ENCODE peak calls at places on chromosome 20, in seven cellular contexts. M, G, Y, X, V, J and S are unnamed samples. For H3K27me3, the result is how much of the 10 kb centered on the place peaks cover.

GRCh38 chr20:1435337-1435699 is 31.3 kb downstream of the NSFL1C start:
- DNase-seq in M (no peak), G (no peak), Y (no peak), X (no peak), V (no peak), J (no peak), S (no peak)

GRCh38 chr20:6501061-6501460 is 266.4 kb upstream of the BMP2 start:
- DNase-seq in M (no peak), G (peak), Y (no peak), X (peak), V (no peak), J (peak), S (no peak)

GRCh38 chr20:44401052-44401769 is 45.7 kb downstream of the HNF4A start:
- DNase-seq in M (no peak), G (peak), Y (no peak), X (no peak), V (no peak), J (no peak), S (no peak)

GRCh38 chr20:42277203-42277602 is 659.0 kb upstream of the CHD6 start:
- DNase-seq in M (no peak), G (no peak), Y (no peak), X (no peak), V (no peak), J (no peak), S (no peak)

GRCh38 chr20:61073376-61073775 is 178.7 kb upstream of the CDH4 start:
- DNase-seq in M (no peak), G (no peak), Y (no peak), X (no peak), V (no peak), J (no peak), S (no peak)

GRCh38 chr20:53708129-53708968 is 114.7 kb upstream of the ZNF217 start:
- DNase-seq in M (no peak), G (no peak), Y (no peak), X (peak), V (no peak), J (no peak), S (peak)

GRCh38 chr20:40741507-40742106 is 52.6 kb upstream of the MAFB start:
- DNase-seq in M (peak), G (peak), Y (no peak), X (peak), V (no peak), J (peak), S (peak)

GRCh38 chr20:12012241-12013222 is 94.8 kb downstream of the BTBD3 start:
- DNase-seq in M (peak), G (peak), Y (no peak), X (peak), V (no peak), J (peak), S (peak)

GRCh38 chr20:57904706-57905105 is 194.9 kb upstream of the PMEPA1 start:
- DNase-seq in M (no peak), G (no peak), Y (no peak), X (peak), V (no peak), J (no peak), S (no peak)

GRCh38 chr20:59124326-59125029 is 39.1 kb upstream of the ZNF831 start:
- DNase-seq in M (no peak), G (no peak), Y (no peak), X (no peak), V (no peak), J (no peak), S (no peak)

GRCh38 chr20:33445881-33446615 is 2.5 kb upstream of the SNTA1 start:
- DNase-seq in M (no peak), G (no peak), Y (no peak), X (no peak), V (no peak), J (no peak), S (no peak)

GRCh38 chr20:48574383-48574782 is 253.4 kb downstream of the PREX1 start:
- DNase-seq in M (peak), G (no peak), Y (no peak), X (peak), V (no peak), J (peak), S (peak)

GRCh38 chr20:62570897-62571666 is 71.2 kb upstream of the SLCO4A1 start:
- DNase-seq in M (no peak), G (no peak), Y (no peak), X (no peak), V (no peak), J (no peak), S (peak)

GRCh38 chr20:59157064-59157463 is 6.6 kb upstream of the ZNF831 start:
- DNase-seq in M (no peak), G (no peak), Y (no peak), X (no peak), V (no peak), J (no peak), S (no peak)

GRCh38 chr20:38489181-38489580 is 16.5 kb downstream of the RALGAPB start:
- DNase-seq in M (no peak), G (no peak), Y (no peak), X (no peak), V (no peak), J (no peak), S (no peak)

GRCh38 chr20:61128701-61129655 is 123.1 kb upstream of the CDH4 start:
- DNase-seq in M (no peak), G (no peak), Y (no peak), X (no peak), V (no peak), J (no peak), S (no peak)

GRCh38 chr20:58536289-58536688 is 21.1 kb upstream of the APCDD1L start:
- DNase-seq in M (no peak), G (no peak), Y (no peak), X (no peak), V (no peak), J (no peak), S (no peak)

GRCh38 chr20:39849664-39850063 is 839.4 kb downstream of the MAFB start:
- DNase-seq in M (no peak), G (no peak), Y (peak), X (peak), V (peak), J (peak), S (peak)

GRCh38 chr20:61433816-61434215 is 181.8 kb downstream of the CDH4 start:
- DNase-seq in M (no peak), G (no peak), Y (no peak), X (no peak), V (no peak), J (no peak), S (no peak)

GRCh38 chr20:33653218-33653899 is 8.8 kb upstream of the C20orf144 start:
- DNase-seq in M (peak), G (peak), Y (peak), X (peak), V (peak), J (peak), S (peak)

DNA sequence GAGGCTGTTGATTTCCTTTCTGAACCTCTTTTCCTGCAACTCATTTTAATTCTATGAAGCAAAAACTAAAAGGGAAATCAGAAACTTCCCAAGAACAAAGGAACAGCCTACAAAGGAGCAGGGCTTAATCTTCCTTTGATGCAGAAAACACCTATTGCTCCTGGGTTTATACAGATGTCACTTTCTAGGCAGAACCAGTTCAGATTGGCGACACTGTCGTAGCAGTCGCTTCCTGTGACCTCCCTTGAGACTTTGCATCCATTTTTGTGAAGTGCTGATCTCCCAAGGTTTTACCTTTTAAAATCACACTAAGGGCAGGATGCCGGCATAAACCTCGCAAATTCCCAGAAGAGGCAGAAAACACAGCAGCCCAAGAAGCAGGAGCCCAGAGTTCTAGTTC is 40.1 kb downstream of the JAG1 start:
- DNase-seq in M (no peak), G (no peak), Y (no peak), X (no peak), V (no peak), J (no peak), S (no peak)
- H3K27ac ChIP-seq in M (no peak), G (no peak), Y (no peak), X (no peak), V (no peak), J (no peak), S (no peak)

DNA sequence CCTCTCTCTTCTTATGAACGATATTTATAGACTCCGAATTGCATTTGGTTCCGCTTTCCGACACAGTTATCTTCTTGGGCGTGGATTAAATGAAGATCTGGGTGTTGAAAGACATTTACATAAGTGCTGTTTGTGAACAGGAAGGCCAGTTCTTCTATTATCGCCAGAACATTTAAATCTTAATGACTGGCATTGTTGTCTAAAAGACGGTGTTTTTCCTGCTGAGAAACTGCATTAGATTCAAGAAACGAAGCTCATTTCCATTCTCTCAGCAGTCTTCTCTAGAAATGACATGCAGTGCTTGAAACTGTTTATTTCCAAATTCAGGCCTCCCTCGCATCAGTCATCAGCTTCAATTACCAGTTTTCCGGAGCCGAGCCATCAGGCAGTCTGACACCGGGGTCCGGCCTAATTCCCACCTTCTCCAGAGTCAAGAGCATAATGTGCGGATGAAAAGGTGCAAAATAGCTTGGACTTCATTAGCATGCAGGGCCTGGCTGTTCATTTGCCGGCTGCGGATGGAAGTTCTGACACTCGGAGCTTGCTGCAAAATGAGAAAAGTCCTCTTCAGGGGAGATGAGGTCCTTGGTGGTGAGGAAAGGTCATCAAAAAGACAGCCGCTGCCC is 15.9 kb downstream of the LINC00237 start:
- DNase-seq in M (peak), G (no peak), Y (no peak), X (no peak), V (no peak), J (no peak), S (no peak)
- H3K27me3 ChIP-seq in M (under half), G (under half), Y (under half), X (under half), V (half or more), J (under half), S (under half)

DNA sequence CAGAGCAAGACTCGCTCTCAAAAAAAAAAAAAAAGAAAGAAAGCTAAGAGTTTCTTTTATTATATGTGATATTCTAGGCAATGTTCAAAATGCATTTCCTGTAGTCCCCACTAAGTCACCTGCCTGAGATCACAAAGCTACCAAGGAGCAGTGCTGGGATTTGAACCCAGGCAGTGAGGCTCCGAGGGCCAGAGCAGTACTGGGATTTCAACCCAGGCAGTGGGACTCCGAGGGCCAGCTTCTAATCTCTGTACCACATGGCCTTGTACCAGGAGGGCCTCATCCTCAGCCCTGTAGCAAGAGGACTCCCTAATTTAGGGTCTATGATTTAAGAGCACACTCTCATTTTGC is 39.7 kb downstream of the ZMYND8 start:
- DNase-seq in M (no peak), G (no peak), Y (no peak), X (no peak), V (no peak), J (no peak), S (no peak)
- H3K4me3 ChIP-seq in M (peak), G (no peak), Y (no peak), X (no peak), V (no peak), J (no peak), S (no peak)

GRCh38 chr20:10475225-10475624 is 40.1 kb downstream of the SLX4IP start:
- DNase-seq in M (no peak), G (no peak), Y (no peak), X (no peak), V (no peak), J (no peak), S (no peak)
- H3K27ac ChIP-seq in M (no peak), G (no peak), Y (no peak), X (no peak), V (no peak), J (no peak), S (no peak)

GRCh38 chr20:56427797-56428196 is 15.7 kb downstream of the CASS4 start:
- DNase-seq in M (no peak), G (no peak), Y (no peak), X (no peak), V (no peak), J (no peak), S (no peak)
- H3K27me3 ChIP-seq in M (under half), G (under half), Y (under half), X (under half), V (under half), J (under half), S (under half)

GRCh38 chr20:8756410-8756809 is 312.5 kb upstream of the PLCB4 start:
- DNase-seq in M (no peak), G (peak), Y (no peak), X (peak), V (no peak), J (peak), S (no peak)
- H3K4me3 ChIP-seq in M (no peak), G (no peak), Y (no peak), X (no peak), V (no peak), J (no peak), S (no peak)

DNA sequence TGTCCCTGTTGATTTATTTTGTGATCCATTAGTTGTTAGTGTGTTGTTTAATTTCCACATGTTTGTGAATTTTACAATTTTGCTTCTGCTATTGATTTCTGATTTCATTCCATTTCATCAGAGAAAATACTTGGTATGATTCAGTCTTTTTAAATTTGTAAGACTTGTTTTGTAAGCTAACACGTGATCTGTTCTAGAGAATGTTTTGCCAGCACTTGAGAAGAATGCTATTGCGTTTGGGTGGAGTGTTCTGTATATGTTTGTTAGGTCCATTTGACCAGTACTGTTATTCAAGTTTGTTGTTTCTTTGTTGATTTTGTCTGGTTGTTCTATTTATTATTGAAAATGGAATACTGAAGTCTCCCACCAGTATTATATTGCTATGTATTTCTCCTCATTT is 53.9 kb downstream of the KIZ start:
- DNase-seq in M (no peak), G (no peak), Y (no peak), X (no peak), V (no peak), J (peak), S (no peak)
- H3K27ac ChIP-seq in M (no peak), G (no peak), Y (no peak), X (no peak), V (no peak), J (no peak), S (no peak)

DNA sequence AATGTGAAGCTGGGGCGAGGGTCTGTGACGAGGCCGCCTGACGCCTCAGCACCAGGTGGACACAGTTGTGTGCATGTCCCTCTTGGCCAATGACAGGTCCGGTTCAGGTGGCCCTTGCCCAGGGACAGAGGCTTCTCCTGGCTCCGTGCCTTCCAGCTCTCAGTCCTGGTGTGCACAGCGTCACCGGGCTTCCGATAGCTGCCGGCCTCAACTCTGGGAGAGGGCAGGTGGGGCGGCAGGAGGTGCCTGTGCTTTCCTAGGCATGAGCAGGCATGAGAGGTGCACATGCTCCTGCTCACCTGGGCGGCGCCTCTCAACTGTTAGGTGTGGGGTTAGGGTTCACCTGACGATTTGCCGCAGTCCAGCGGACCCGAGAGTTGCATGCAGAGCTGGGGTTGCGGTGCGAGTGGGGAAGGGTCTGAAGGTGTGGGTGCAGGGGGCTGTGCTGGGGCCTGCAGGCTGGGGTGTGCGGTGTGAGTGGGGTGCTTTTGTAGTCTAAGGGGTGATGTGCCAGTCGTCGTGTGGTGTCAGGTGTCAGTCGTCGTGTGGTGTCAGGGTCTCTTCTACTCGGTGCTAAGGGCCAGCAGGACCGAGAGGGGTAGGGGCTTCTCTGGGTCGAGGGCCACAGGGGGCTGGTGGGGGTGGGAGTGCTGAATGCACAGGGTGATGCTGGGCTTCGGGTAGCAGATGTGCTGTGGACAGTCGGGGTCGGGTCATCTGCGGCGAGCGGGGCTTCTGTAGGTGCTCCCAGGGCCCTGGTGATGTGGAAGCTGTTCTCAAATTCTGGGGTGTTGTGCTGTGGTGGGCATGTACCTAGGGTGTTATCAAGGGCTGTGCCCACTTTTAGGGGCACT is 3.8 kb upstream of the SOX18 start:
- DNase-seq in M (no peak), G (peak), Y (no peak), X (no peak), V (no peak), J (no peak), S (no peak)
- H3K27me3 ChIP-seq in M (under half), G (under half), Y (under half), X (under half), V (half or more), J (under half), S (under half)